ENCODE peak calls at places on chromosome 5, in nine cellular contexts. H is CD4-positive, alpha-beta memory T cell; V is mammary epithelial cell; N is A673; R is cardiac muscle cell; I is CD4-positive, CD25-positive, alpha-beta regulatory T cell; P is H1; M is suprapubic skin; W is epithelial cell of esophagus. J is an unnamed sample.

GRCh38 chr5:72519191-72519590 is 12.0 kb upstream of the ZNF366 start:
- DNase-seq in H (no peak), V (no peak), N (no peak), R (no peak), I (no peak), P (no peak), M (no peak), W (no peak), J (no peak)

GRCh38 chr5:98975223-98975622 is 46.4 kb upstream of the CHD1 start:
- DNase-seq in H (no peak), V (peak), N (no peak), R (no peak), I (no peak), P (no peak), M (no peak), W (peak), J (no peak)

GRCh38 chr5:73304381-73304780 is 131.4 kb downstream of the TMEM174 start:
- DNase-seq in H (no peak), V (no peak), N (no peak), R (no peak), I (no peak), P (no peak), M (no peak), W (no peak), J (no peak)

GRCh38 chr5:179614745-179615144 is 8.7 kb downstream of the HNRNPH1 start:
- DNase-seq in H (no peak), V (no peak), N (no peak), R (no peak), I (no peak), P (no peak), M (peak), W (no peak), J (no peak)

GRCh38 chr5:154858251-154858971 is at the start of gene CNOT8:
- DNase-seq in H (peak), V (peak), N (peak), R (peak), I (peak), P (peak), M (peak), W (peak), J (peak)

GRCh38 chr5:62587737-62588136 is 9.1 kb downstream of the LRRC70 start:
- DNase-seq in H (no peak), V (no peak), N (no peak), R (peak), I (no peak), P (no peak), M (no peak), W (no peak), J (peak)

GRCh38 chr5:115450741-115451140 is 93.8 kb downstream of the FEM1C start:
- DNase-seq in H (no peak), V (peak), N (no peak), R (peak), I (no peak), P (no peak), M (no peak), W (peak), J (peak)

GRCh38 chr5:1901983-1902382 is 19.3 kb upstream of the IRX4 start:
- DNase-seq in H (no peak), V (no peak), N (no peak), R (no peak), I (no peak), P (no peak), M (no peak), W (no peak), J (no peak)

GRCh38 chr5:34411470-34412346 is 244.4 kb upstream of the RAI14 start:
- DNase-seq in H (no peak), V (no peak), N (no peak), R (peak), I (no peak), P (peak), M (no peak), W (no peak), J (peak)

GRCh38 chr5:61053937-61054336 is 108.3 kb downstream of the SMIM15 start:
- DNase-seq in H (no peak), V (peak), N (no peak), R (no peak), I (no peak), P (no peak), M (no peak), W (peak), J (peak)

GRCh38 chr5:150163547-150164059 is 3.0 kb upstream of the CDX1 start:
- DNase-seq in H (no peak), V (no peak), N (no peak), R (peak), I (no peak), P (no peak), M (no peak), W (no peak), J (no peak)

GRCh38 chr5:138179277-138179857 is 455 bp downstream of the KIF20A start:
- DNase-seq in H (no peak), V (peak), N (peak), R (no peak), I (no peak), P (peak), M (no peak), W (peak), J (peak)

GRCh38 chr5:102511666-102512065 is 12.9 kb upstream of the SLCO6A1 start:
- DNase-seq in H (no peak), V (no peak), N (peak), R (peak), I (no peak), P (no peak), M (no peak), W (peak), J (no peak)

GRCh38 chr5:64603676-64604075 is 86.6 kb upstream of the SHISAL2B start:
- DNase-seq in H (no peak), V (no peak), N (no peak), R (no peak), I (no peak), P (no peak), M (no peak), W (no peak), J (no peak)

GRCh38 chr5:151742870-151743294 is 15.5 kb downstream of the ATOX1 start:
- DNase-seq in H (no peak), V (peak), N (peak), R (peak), I (no peak), P (peak), M (peak), W (peak), J (peak)

GRCh38 chr5:115657883-115658233 is 32.0 kb upstream of the TMED7 start:
- DNase-seq in H (no peak), V (peak), N (no peak), R (peak), I (no peak), P (no peak), M (no peak), W (peak), J (peak)

GRCh38 chr5:27315541-27316282 is 277.3 kb upstream of the CDH9 start:
- DNase-seq in H (no peak), V (peak), N (no peak), R (peak), I (no peak), P (no peak), M (no peak), W (peak), J (peak)

GRCh38 chr5:103232393-103232999 is 26.1 kb upstream of the MACIR start:
- DNase-seq in H (peak), V (peak), N (peak), R (peak), I (peak), P (no peak), M (no peak), W (peak), J (peak)

GRCh38 chr5:107635276-107635675 is 35.5 kb downstream of the EFNA5 start:
- DNase-seq in H (no peak), V (no peak), N (peak), R (no peak), I (no peak), P (no peak), M (no peak), W (no peak), J (no peak)

GRCh38 chr5:107631805-107632362 is 38.9 kb downstream of the EFNA5 start:
- DNase-seq in H (no peak), V (no peak), N (no peak), R (no peak), I (no peak), P (no peak), M (no peak), W (no peak), J (no peak)

GRCh38 chr5:107630184-107630583 is 40.6 kb downstream of the EFNA5 start:
- DNase-seq in H (no peak), V (no peak), N (no peak), R (no peak), I (no peak), P (no peak), M (no peak), W (peak), J (no peak)

GRCh38 chr5:107636555-107636954 is 34.2 kb downstream of the EFNA5 start:
- DNase-seq in H (no peak), V (no peak), N (peak), R (no peak), I (no peak), P (no peak), M (no peak), W (no peak), J (no peak)

GRCh38 chr5:107633171-107633901 is 37.4 kb downstream of the EFNA5 start:
- DNase-seq in H (no peak), V (no peak), N (no peak), R (no peak), I (no peak), P (no peak), M (no peak), W (no peak), J (peak)
- H3K4me3 ChIP-seq in H (no peak), V (no peak), N (no peak), R (no peak), I (no peak), P (no peak), M (no peak), W (no peak), J (no peak)

DNA sequence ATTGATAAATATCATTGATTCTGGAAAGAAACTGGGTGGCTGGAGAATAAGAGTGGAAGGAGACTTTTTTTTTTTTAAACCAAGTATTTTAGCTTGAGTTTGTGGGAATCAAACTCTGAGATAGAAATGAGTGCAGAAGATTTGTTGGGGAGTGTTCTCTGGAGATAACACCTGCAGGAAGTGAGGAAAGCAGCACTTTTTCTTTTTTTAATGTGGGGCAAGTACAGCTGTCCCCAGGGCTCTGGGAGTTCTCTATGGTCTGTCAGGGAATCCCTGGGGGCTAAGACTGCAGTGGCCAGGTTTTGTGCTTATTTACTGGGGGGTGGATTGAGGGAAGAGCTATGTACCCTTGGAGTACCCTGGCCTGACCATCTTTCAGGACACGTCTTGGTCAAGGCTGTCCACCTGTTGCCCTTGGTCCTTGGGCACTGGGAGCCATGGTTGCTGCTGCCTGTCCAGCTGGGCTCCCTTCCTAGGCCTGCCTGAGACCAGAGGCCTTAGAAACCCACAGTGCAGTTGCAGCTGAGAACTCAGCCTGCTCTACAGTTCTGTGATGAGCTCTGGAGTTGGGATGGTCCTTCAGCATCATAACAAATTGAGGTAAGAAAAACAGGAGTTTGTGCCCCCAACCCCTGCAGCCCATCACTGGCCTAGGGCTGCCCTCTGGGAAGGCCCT is 85.8 kb downstream of the PHAX start:
- DNase-seq in H (no peak), V (no peak), N (no peak), R (no peak), I (no peak), P (no peak), M (no peak), W (no peak), J (no peak)
- H3K4me3 ChIP-seq in H (no peak), V (no peak), N (no peak), R (no peak), I (no peak), P (no peak), M (no peak), W (no peak), J (no peak)

DNA sequence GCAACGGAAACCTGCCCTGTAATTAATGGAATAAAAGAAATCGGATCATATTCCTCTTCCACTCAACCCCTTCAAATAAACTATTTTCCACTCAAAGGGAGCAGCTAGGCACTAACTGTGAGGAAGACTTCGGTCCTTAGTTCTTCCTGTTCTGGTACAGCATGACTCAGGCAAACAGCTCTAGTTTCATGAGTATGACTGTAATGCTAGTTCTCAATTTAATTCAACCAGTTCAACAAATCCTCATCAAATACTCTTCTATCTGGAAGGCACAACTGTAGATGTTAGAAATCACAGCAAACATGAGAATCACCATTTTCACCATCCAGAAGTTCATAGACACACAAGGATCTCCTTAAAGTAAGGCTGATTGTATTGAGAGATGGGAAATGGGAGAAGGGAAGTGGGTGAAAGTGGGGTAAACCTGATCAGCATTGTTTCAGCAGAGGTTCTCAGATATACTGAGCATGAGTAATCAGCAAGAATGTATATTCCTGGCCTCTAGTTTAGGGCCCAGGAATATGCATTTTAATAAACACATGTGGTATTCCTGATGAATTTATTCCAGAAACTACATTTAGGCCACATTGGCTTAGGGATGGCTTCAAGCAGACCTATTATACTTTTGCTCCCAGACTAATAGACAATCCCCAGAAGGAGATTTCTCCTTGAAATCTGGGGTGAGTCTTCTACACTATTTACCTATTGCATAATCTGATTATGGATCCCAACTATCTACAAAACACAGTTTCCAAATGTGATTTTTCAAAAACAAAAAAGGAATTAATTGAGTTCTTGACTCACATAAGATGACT is 141.1 kb upstream of the SLC12A2 start:
- DNase-seq in H (no peak), V (peak), N (no peak), R (no peak), I (no peak), P (no peak), M (no peak), W (peak), J (no peak)
- H3K4me3 ChIP-seq in H (no peak), V (no peak), N (no peak), R (no peak), I (no peak), P (no peak), M (no peak), W (no peak), J (no peak)

GRCh38 chr5:84382363-84383295 is 2.1 kb downstream of the EDIL3 start:
- DNase-seq in H (no peak), V (peak), N (peak), R (peak), I (no peak), P (peak), M (no peak), W (peak), J (no peak)

GRCh38 chr5:84385705-84386104 is 1.0 kb upstream of the EDIL3 start:
- DNase-seq in H (no peak), V (no peak), N (no peak), R (no peak), I (no peak), P (no peak), M (no peak), W (no peak), J (no peak)

GRCh38 chr5:84383816-84384603 is 670 bp downstream of the EDIL3 start:
- DNase-seq in H (no peak), V (peak), N (peak), R (peak), I (no peak), P (peak), M (no peak), W (peak), J (no peak)

GRCh38 chr5:84383296-84383815 is 1.3 kb downstream of the EDIL3 start:
- DNase-seq in H (no peak), V (no peak), N (no peak), R (no peak), I (no peak), P (no peak), M (no peak), W (no peak), J (no peak)

GRCh38 chr5:84384604-84385575 is at the start of gene EDIL3:
- DNase-seq in H (no peak), V (peak), N (peak), R (peak), I (no peak), P (peak), M (no peak), W (peak), J (no peak)
- H3K4me3 ChIP-seq in H (no peak), V (peak), N (peak), R (peak), I (no peak), P (peak), M (peak), W (peak), J (peak)

GRCh38 chr5:143155445-143155844 is 248.0 kb downstream of the NR3C1 start:
- DNase-seq in H (no peak), V (no peak), N (no peak), R (no peak), I (no peak), P (no peak), M (no peak), W (no peak), J (no peak)
- H3K4me3 ChIP-seq in H (no peak), V (no peak), N (no peak), R (no peak), I (no peak), P (no peak), M (no peak), W (no peak), J (no peak)